ENCODE peak calls at places on chromosomes 3 and 15, in seven cellular contexts. One of them, this sample, is unnamed.

GRCh38 chr3:193996641-193997089 is 139.3 kb upstream of the HES1 start:
- DNase-seq in glutamatergic neuron: no peak
- DNase-seq in nephron progenitor cell: no peak
- DNase-seq in endothelial cell: no peak
- DNase-seq in cardiac muscle cell: no peak
- DNase-seq in heart left ventricle: no peak
- DNase-seq in brain microvascular endothelial cell: no peak
- DNase-seq in this sample: no peak

GRCh38 chr3:59908280-59908679 is 858.5 kb upstream of the CFAP20DC start:
- DNase-seq in endothelial cell: no peak
- DNase-seq in brain microvascular endothelial cell: no peak
- DNase-seq in heart left ventricle: no peak
- DNase-seq in nephron progenitor cell: peak; percentile 44
- DNase-seq in cardiac muscle cell: no peak
- DNase-seq in glutamatergic neuron: no peak
- DNase-seq in this sample: no peak

GRCh38 chr3:157030712-157031111 is 129.2 kb downstream of the CCNL1 start:
- DNase-seq in cardiac muscle cell: peak; percentile 8
- DNase-seq in nephron progenitor cell: no peak
- DNase-seq in glutamatergic neuron: no peak
- DNase-seq in endothelial cell: no peak
- DNase-seq in brain microvascular endothelial cell: no peak
- DNase-seq in heart left ventricle: no peak
- DNase-seq in this sample: no peak

GRCh38 chr3:141375381-141376301 is 7.3 kb downstream of the ZBTB38 start:
- DNase-seq in cardiac muscle cell: no peak
- DNase-seq in nephron progenitor cell: no peak
- DNase-seq in heart left ventricle: no peak
- DNase-seq in glutamatergic neuron: no peak
- DNase-seq in endothelial cell: no peak
- DNase-seq in brain microvascular endothelial cell: no peak
- DNase-seq in this sample: no peak

GRCh38 chr3:180594631-180595348 is 7.2 kb upstream of the TTC14 start:
- DNase-seq in endothelial cell: no peak
- DNase-seq in glutamatergic neuron: no peak
- DNase-seq in cardiac muscle cell: peak; percentile 36
- DNase-seq in heart left ventricle: no peak
- DNase-seq in nephron progenitor cell: no peak
- DNase-seq in brain microvascular endothelial cell: no peak
- DNase-seq in this sample: no peak

GRCh38 chr3:134392336-134392983 is 18.2 kb upstream of the AMOTL2 start:
- DNase-seq in brain microvascular endothelial cell: no peak
- DNase-seq in endothelial cell: no peak
- DNase-seq in glutamatergic neuron: no peak
- DNase-seq in nephron progenitor cell: no peak
- DNase-seq in cardiac muscle cell: peak; percentile 79
- DNase-seq in heart left ventricle: peak; percentile 51
- DNase-seq in this sample: no peak

GRCh38 chr3:125511420-125512094 is 8.4 kb downstream of the SNX4 start:
- DNase-seq in glutamatergic neuron: no peak
- DNase-seq in endothelial cell: no peak
- DNase-seq in cardiac muscle cell: no peak
- DNase-seq in heart left ventricle: no peak
- DNase-seq in brain microvascular endothelial cell: no peak
- DNase-seq in nephron progenitor cell: no peak
- DNase-seq in this sample: no peak

GRCh38 chr15:37733628-37734027 is 200.8 kb upstream of the TMCO5A start:
- DNase-seq in endothelial cell: no peak
- DNase-seq in nephron progenitor cell: no peak
- DNase-seq in glutamatergic neuron: no peak
- DNase-seq in heart left ventricle: no peak
- DNase-seq in cardiac muscle cell: no peak
- DNase-seq in brain microvascular endothelial cell: no peak
- DNase-seq in this sample: no peak

GRCh38 chr3:5037828-5038227 is 58.6 kb downstream of the BHLHE40 start:
- DNase-seq in glutamatergic neuron: no peak
- DNase-seq in heart left ventricle: no peak
- DNase-seq in endothelial cell: no peak
- DNase-seq in cardiac muscle cell: no peak
- DNase-seq in brain microvascular endothelial cell: no peak
- DNase-seq in nephron progenitor cell: no peak
- DNase-seq in this sample: no peak

GRCh38 chr3:38136272-38136806 is 588 bp downstream of the ACAA1 start:
- DNase-seq in endothelial cell: no peak
- DNase-seq in heart left ventricle: no peak
- DNase-seq in cardiac muscle cell: peak; percentile 41
- DNase-seq in glutamatergic neuron: peak; percentile 54
- DNase-seq in nephron progenitor cell: no peak
- DNase-seq in brain microvascular endothelial cell: no peak
- DNase-seq in this sample: peak; percentile 54

GRCh38 chr3:122231781-122232180 is 48.3 kb downstream of the CASR start:
- DNase-seq in brain microvascular endothelial cell: no peak
- DNase-seq in nephron progenitor cell: no peak
- DNase-seq in glutamatergic neuron: no peak
- DNase-seq in cardiac muscle cell: no peak
- DNase-seq in heart left ventricle: no peak
- DNase-seq in endothelial cell: no peak
- DNase-seq in this sample: no peak

GRCh38 chr3:99885851-99886250 is 68.2 kb downstream of the CMSS1 start:
- DNase-seq in heart left ventricle: no peak
- DNase-seq in cardiac muscle cell: no peak
- DNase-seq in glutamatergic neuron: no peak
- DNase-seq in brain microvascular endothelial cell: no peak
- DNase-seq in nephron progenitor cell: no peak
- DNase-seq in endothelial cell: no peak
- DNase-seq in this sample: no peak

GRCh38 chr3:127177226-127177625 is 15.7 kb upstream of the PRR23E start:
- DNase-seq in brain microvascular endothelial cell: no peak
- DNase-seq in cardiac muscle cell: peak; percentile 3
- DNase-seq in heart left ventricle: no peak
- DNase-seq in glutamatergic neuron: no peak
- DNase-seq in endothelial cell: no peak
- DNase-seq in nephron progenitor cell: no peak
- DNase-seq in this sample: peak; percentile 34

GRCh38 chr3:102741105-102741504 is 306.3 kb downstream of the ZPLD1 start:
- DNase-seq in heart left ventricle: no peak
- DNase-seq in brain microvascular endothelial cell: no peak
- DNase-seq in nephron progenitor cell: no peak
- DNase-seq in glutamatergic neuron: no peak
- DNase-seq in cardiac muscle cell: no peak
- DNase-seq in endothelial cell: no peak
- DNase-seq in this sample: no peak

GRCh38 chr15:29805708-29806104 is 16.6 kb downstream of the TJP1 start:
- DNase-seq in endothelial cell: no peak
- DNase-seq in cardiac muscle cell: no peak
- DNase-seq in heart left ventricle: no peak
- DNase-seq in brain microvascular endothelial cell: no peak
- DNase-seq in nephron progenitor cell: no peak
- DNase-seq in glutamatergic neuron: no peak
- DNase-seq in this sample: no peak

GRCh38 chr15:74593122-74593521 is 22.5 kb upstream of the CLK3 start:
- DNase-seq in glutamatergic neuron: no peak
- DNase-seq in cardiac muscle cell: no peak
- DNase-seq in nephron progenitor cell: no peak
- DNase-seq in endothelial cell: no peak
- DNase-seq in brain microvascular endothelial cell: no peak
- DNase-seq in heart left ventricle: no peak
- DNase-seq in this sample: no peak

GRCh38 chr3:59185586-59186381 is 136.0 kb upstream of the CFAP20DC start:
- DNase-seq in glutamatergic neuron: no peak
- DNase-seq in endothelial cell: no peak
- DNase-seq in heart left ventricle: no peak
- DNase-seq in cardiac muscle cell: peak; percentile 1
- DNase-seq in nephron progenitor cell: peak; percentile 13
- DNase-seq in brain microvascular endothelial cell: peak; percentile 6
- DNase-seq in this sample: no peak

GRCh38 chr3:25962255-25962654 is 172.4 kb downstream of the OXSM start:
- DNase-seq in glutamatergic neuron: no peak
- DNase-seq in brain microvascular endothelial cell: no peak
- DNase-seq in endothelial cell: no peak
- DNase-seq in nephron progenitor cell: no peak
- DNase-seq in heart left ventricle: no peak
- DNase-seq in cardiac muscle cell: no peak
- DNase-seq in this sample: no peak

GRCh38 chr15:31391687-31392671 is 65.3 kb downstream of the KLF13 start:
- DNase-seq in heart left ventricle: peak; percentile 90
- DNase-seq in brain microvascular endothelial cell: no peak
- DNase-seq in glutamatergic neuron: peak; percentile 83
- DNase-seq in cardiac muscle cell: peak; percentile 94
- DNase-seq in nephron progenitor cell: peak; percentile 80
- DNase-seq in endothelial cell: peak; percentile 56
- DNase-seq in this sample: peak; percentile 90

GRCh38 chr3:189394599-189395121 is 222.9 kb downstream of the TPRG1 start:
- DNase-seq in brain microvascular endothelial cell: no peak
- DNase-seq in glutamatergic neuron: no peak
- DNase-seq in cardiac muscle cell: no peak
- DNase-seq in endothelial cell: no peak
- DNase-seq in heart left ventricle: no peak
- DNase-seq in nephron progenitor cell: no peak
- DNase-seq in this sample: no peak

GRCh38 chr3:5634411-5634810 is 446.9 kb downstream of the EDEM1 start:
- DNase-seq in brain microvascular endothelial cell: no peak
- DNase-seq in endothelial cell: no peak
- DNase-seq in glutamatergic neuron: no peak
- DNase-seq in nephron progenitor cell: no peak
- DNase-seq in cardiac muscle cell: no peak
- DNase-seq in heart left ventricle: no peak
- DNase-seq in this sample: no peak

GRCh38 chr3:2154596-2154995 is 55.9 kb downstream of the CNTN4 start:
- DNase-seq in glutamatergic neuron: no peak
- DNase-seq in brain microvascular endothelial cell: no peak
- DNase-seq in heart left ventricle: no peak
- DNase-seq in endothelial cell: no peak
- DNase-seq in cardiac muscle cell: no peak
- DNase-seq in nephron progenitor cell: no peak
- DNase-seq in this sample: no peak

GRCh38 chr3:99757948-99758347 is 59.7 kb upstream of the CMSS1 start:
- DNase-seq in heart left ventricle: no peak
- DNase-seq in endothelial cell: no peak
- DNase-seq in cardiac muscle cell: no peak
- DNase-seq in brain microvascular endothelial cell: no peak
- DNase-seq in glutamatergic neuron: no peak
- DNase-seq in nephron progenitor cell: no peak
- DNase-seq in this sample: no peak

GRCh38 chr3:37346227-37347005 is 172.0 kb upstream of the LRRFIP2 start:
- DNase-seq in nephron progenitor cell: no peak
- DNase-seq in endothelial cell: no peak
- DNase-seq in cardiac muscle cell: no peak
- DNase-seq in glutamatergic neuron: no peak
- DNase-seq in heart left ventricle: no peak
- DNase-seq in brain microvascular endothelial cell: no peak
- DNase-seq in this sample: no peak

GRCh38 chr15:39931615-39932014 is 2.3 kb upstream of the EIF2AK4 start:
- DNase-seq in nephron progenitor cell: no peak
- DNase-seq in glutamatergic neuron: no peak
- DNase-seq in brain microvascular endothelial cell: no peak
- DNase-seq in heart left ventricle: no peak
- DNase-seq in endothelial cell: no peak
- DNase-seq in cardiac muscle cell: peak; percentile 46
- DNase-seq in this sample: no peak
- TF ChIP-seq CTCF in nephron progenitor cell: no peak
- TF ChIP-seq CTCF in glutamatergic neuron: no peak
- TF ChIP-seq CTCF in brain microvascular endothelial cell: peak; percentile 9
- TF ChIP-seq CTCF in heart left ventricle: no peak
- TF ChIP-seq CTCF in endothelial cell: no peak
- TF ChIP-seq CTCF in cardiac muscle cell: peak; percentile 29
- TF ChIP-seq CTCF in this sample: no peak

GRCh38 chr3:181948286-181948685 is 236.6 kb downstream of the SOX2 start:
- DNase-seq in cardiac muscle cell: no peak
- DNase-seq in nephron progenitor cell: no peak
- DNase-seq in glutamatergic neuron: no peak
- DNase-seq in brain microvascular endothelial cell: no peak
- DNase-seq in endothelial cell: no peak
- DNase-seq in heart left ventricle: no peak
- DNase-seq in this sample: no peak
- TF ChIP-seq CTCF in cardiac muscle cell: no peak
- TF ChIP-seq CTCF in nephron progenitor cell: no peak
- TF ChIP-seq CTCF in glutamatergic neuron: no peak
- TF ChIP-seq CTCF in brain microvascular endothelial cell: peak; percentile 34
- TF ChIP-seq CTCF in endothelial cell: no peak
- TF ChIP-seq CTCF in heart left ventricle: no peak
- TF ChIP-seq CTCF in this sample: no peak

GRCh38 chr3:79038057-79038456 is 729.7 kb downstream of the ROBO1 start:
- DNase-seq in brain microvascular endothelial cell: no peak
- DNase-seq in heart left ventricle: no peak
- DNase-seq in nephron progenitor cell: no peak
- DNase-seq in glutamatergic neuron: no peak
- DNase-seq in endothelial cell: no peak
- DNase-seq in cardiac muscle cell: no peak
- DNase-seq in this sample: no peak
- TF ChIP-seq CTCF in brain microvascular endothelial cell: no peak
- TF ChIP-seq CTCF in heart left ventricle: no peak
- TF ChIP-seq CTCF in nephron progenitor cell: no peak
- TF ChIP-seq CTCF in glutamatergic neuron: no peak
- TF ChIP-seq CTCF in endothelial cell: no peak
- TF ChIP-seq CTCF in cardiac muscle cell: no peak
- TF ChIP-seq CTCF in this sample: no peak

GRCh38 chr3:46944191-46944590 is 32.4 kb downstream of the CCDC12 start:
- DNase-seq in glutamatergic neuron: peak; percentile 10
- DNase-seq in cardiac muscle cell: no peak
- DNase-seq in nephron progenitor cell: no peak
- DNase-seq in heart left ventricle: no peak
- DNase-seq in brain microvascular endothelial cell: no peak
- DNase-seq in endothelial cell: no peak
- DNase-seq in this sample: peak; percentile 28
- TF ChIP-seq CTCF in glutamatergic neuron: no peak
- TF ChIP-seq CTCF in cardiac muscle cell: no peak
- TF ChIP-seq CTCF in nephron progenitor cell: no peak
- TF ChIP-seq CTCF in heart left ventricle: no peak
- TF ChIP-seq CTCF in brain microvascular endothelial cell: no peak
- TF ChIP-seq CTCF in endothelial cell: no peak
- TF ChIP-seq CTCF in this sample: no peak

GRCh38 chr3:151008699-151009098 is 36.2 kb upstream of the CLRN1 start:
- DNase-seq in glutamatergic neuron: no peak
- DNase-seq in endothelial cell: no peak
- DNase-seq in heart left ventricle: no peak
- DNase-seq in brain microvascular endothelial cell: peak; percentile 53
- DNase-seq in nephron progenitor cell: no peak
- DNase-seq in cardiac muscle cell: peak; percentile 79
- DNase-seq in this sample: no peak
- TF ChIP-seq CTCF in glutamatergic neuron: no peak
- TF ChIP-seq CTCF in endothelial cell: no peak
- TF ChIP-seq CTCF in heart left ventricle: no peak
- TF ChIP-seq CTCF in brain microvascular endothelial cell: peak; percentile 66
- TF ChIP-seq CTCF in nephron progenitor cell: peak; percentile 22
- TF ChIP-seq CTCF in cardiac muscle cell: peak; percentile 64
- TF ChIP-seq CTCF in this sample: no peak